ENCODE peak calls at places on chromosomes 7 and 10, in four cellular contexts. V is IMR-90, L is K562, M is GM12878. Q is an unnamed sample.
A peak's percentile ranks its signal among the peaks of the same experiment; 100 is the strongest.

GRCh38 chr10:86083206-86083605 is 283.4 kb downstream of the GRID1 start:
- DNase-seq in L (no peak), V (no peak), M (no peak), Q (no peak)

GRCh38 chr7:101598422-101598957 is 30.6 kb downstream of the MYL10 start:
- DNase-seq in V (no peak), L (no peak), M (no peak), Q (no peak)

GRCh38 chr7:118158766-118159165 is 25.2 kb upstream of the LSM8 start:
- DNase-seq in M (no peak), V (no peak), L (no peak), Q (no peak)

GRCh38 chr7:29878081-29878688 is 71.9 kb downstream of the WIPF3 start:
- DNase-seq in V (peak; percentile 46), M (no peak), L (peak; percentile 39), Q (peak; percentile 46)

GRCh38 chr7:32524631-32525030 is 29.3 kb downstream of the AVL9 start:
- DNase-seq in M (no peak), L (no peak), V (no peak), Q (no peak)

GRCh38 chr7:94529516-94529915 is 19.9 kb downstream of the CASD1 start:
- DNase-seq in V (peak; percentile 43), L (no peak), M (no peak), Q (no peak)

GRCh38 chr7:585229-585711 is 65.6 kb upstream of the PDGFA start:
- DNase-seq in L (peak; percentile 86), M (peak; percentile 43), V (no peak), Q (no peak)

GRCh38 chr10:116779076-116779687 is 36.8 kb upstream of the HSPA12A start:
- DNase-seq in M (no peak), V (peak; percentile 57), L (no peak), Q (no peak)

GRCh38 chr7:102836206-102836938 is 76.4 kb upstream of the LRRC17 start:
- DNase-seq in M (no peak), V (peak; percentile 95), L (no peak), Q (peak; percentile 26)

GRCh38 chr10:43384252-43385221 is 13.1 kb downstream of the FXYD4 start:
- DNase-seq in L (no peak), M (no peak), V (no peak), Q (peak; percentile 21)

GRCh38 chr10:111209666-111210065 is 132.8 kb downstream of the ADRA2A start:
- DNase-seq in L (no peak), V (no peak), M (no peak), Q (no peak)

GRCh38 chr7:38316733-38317360 is 43.4 kb upstream of the TARP start:
- DNase-seq in V (peak; percentile 27), M (no peak), L (no peak), Q (no peak)

GRCh38 chr10:114362831-114363355 is 41.4 kb downstream of the AFAP1L2 start:
- DNase-seq in V (no peak), M (no peak), L (no peak), Q (no peak)

GRCh38 chr7:155440018-155440410 is 17.9 kb upstream of the EN2 start:
- DNase-seq in L (no peak), V (no peak), M (no peak), Q (no peak)

GRCh38 chr7:111587126-111587525 is 24.8 kb upstream of the IMMP2L start:
- DNase-seq in M (no peak), L (no peak), V (no peak), Q (no peak)

GRCh38 chr7:93719546-93719945 is 145.0 kb upstream of the CALCR start:
- DNase-seq in V (peak; percentile 34), L (peak; percentile 24), M (no peak), Q (peak; percentile 11)

GRCh38 chr10:105241254-105241653 is 600.2 kb downstream of the SORCS3 start:
- DNase-seq in M (no peak), L (no peak), V (no peak), Q (no peak)

GRCh38 chr10:123445336-123445735 is 220.8 kb upstream of the GPR26 start:
- DNase-seq in L (no peak), M (no peak), V (no peak), Q (no peak)

GRCh38 chr7:72805526-72806494 is 22.2 kb downstream of the TYW1B start:
- DNase-seq in M (no peak), V (peak; percentile 82), L (peak; percentile 93), Q (no peak)

GRCh38 chr10:49743464-49744075 is 18.6 kb downstream of the OGDHL start:
- DNase-seq in M (no peak), L (no peak), V (no peak), Q (no peak)

GRCh38 chr10:13241613-13242012 is 7.4 kb upstream of the UCMA start:
- DNase-seq in M (no peak), V (no peak), L (no peak), Q (no peak)

DNA sequence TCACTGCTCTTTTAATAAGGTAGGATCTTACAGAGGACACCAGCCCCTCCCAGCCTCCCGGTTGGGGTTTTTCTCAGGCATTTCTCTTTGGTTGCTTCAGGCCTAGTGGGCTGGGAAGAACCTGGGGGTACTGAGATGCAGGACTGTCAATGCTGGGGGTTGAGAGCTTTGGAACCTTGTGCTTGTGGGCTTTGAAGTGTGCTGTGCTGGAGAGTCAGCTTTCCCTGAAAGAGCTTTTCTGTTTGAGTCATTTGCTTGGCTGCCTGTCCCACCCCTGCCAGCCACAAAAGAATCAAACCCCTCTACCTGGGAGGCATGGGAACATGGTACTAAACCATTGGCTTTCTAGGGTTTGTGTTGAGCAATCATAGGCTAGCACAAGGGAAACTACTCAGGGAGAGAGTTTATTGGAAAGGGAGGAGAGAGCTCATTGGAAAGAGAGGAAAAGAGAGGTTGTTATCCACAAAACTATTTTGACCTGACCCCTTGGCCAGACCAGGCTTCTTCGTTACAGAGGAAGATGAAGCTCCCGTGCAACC is 1.4 kb downstream of the SCD start:
- DNase-seq in V (no peak), M (no peak), L (no peak), Q (no peak)
- TF ChIP-seq ELK1 in V (no peak), M (no peak), L (no peak), Q (no peak)

GRCh38 chr7:152969839-152970238 is 210.3 kb downstream of the ACTR3B start:
- DNase-seq in V (no peak), L (no peak), M (no peak), Q (no peak)
- TF ChIP-seq ELK1 in V (no peak), L (no peak), M (no peak), Q (no peak)

DNA sequence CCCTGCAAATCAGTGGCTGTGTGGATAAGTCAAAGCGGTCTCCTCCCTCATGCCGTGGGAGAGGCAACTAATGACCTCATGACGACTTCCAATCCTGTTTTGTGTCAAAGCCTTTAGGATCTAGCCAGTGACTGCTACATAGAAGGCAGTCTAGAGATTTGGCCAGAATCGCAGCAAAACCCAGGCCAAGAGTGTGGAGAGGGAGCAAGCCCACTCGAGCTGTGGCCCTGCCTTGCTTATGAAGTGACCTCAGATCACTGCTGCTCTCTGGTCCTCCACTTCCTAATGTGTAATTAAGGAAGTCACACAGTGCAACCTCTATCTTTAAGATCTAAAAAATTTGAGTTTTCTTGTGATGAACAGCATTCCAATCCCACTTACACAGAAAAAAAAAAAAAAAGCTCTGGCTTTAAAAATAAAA is 296.7 kb upstream of the KLF6 start:
- DNase-seq in V (no peak), L (no peak), M (no peak), Q (no peak)
- TF ChIP-seq ELK1 in V (no peak), L (no peak), M (no peak), Q (no peak)

DNA sequence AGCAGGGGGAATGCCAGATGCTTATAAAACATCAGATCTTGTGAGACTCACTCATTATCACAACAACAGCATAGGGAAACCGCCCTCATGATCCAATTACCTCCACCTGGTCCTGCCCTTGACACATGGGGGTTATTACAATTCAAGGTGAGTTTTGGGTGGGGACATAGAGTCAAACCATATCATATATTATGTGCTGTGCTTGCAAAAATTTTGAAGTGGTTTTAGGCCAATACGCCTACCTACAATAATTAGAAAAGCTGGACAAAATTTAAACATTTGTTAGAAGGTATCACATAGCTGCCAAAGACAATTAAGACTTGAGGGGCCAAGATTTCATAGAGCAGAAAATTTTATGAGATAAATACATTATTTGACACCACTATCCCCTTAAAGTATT is 29.5 kb downstream of the NPSR1 start:
- DNase-seq in L (no peak), V (no peak), M (no peak), Q (no peak)
- TF ChIP-seq ELK1 in L (no peak), V (no peak), M (no peak), Q (no peak)

GRCh38 chr7:17530741-17531417 is 232.4 kb downstream of the AHR start:
- DNase-seq in L (peak; percentile 3), V (peak; percentile 15), M (peak; percentile 19), Q (no peak)
- TF ChIP-seq ELK1 in L (no peak), V (no peak), M (no peak), Q (no peak)

GRCh38 chr7:148095066-148095465 is 495.5 kb upstream of the C7orf33 start:
- DNase-seq in V (no peak), L (no peak), M (no peak), Q (no peak)
- TF ChIP-seq ELK1 in V (no peak), L (no peak), M (no peak), Q (no peak)

DNA sequence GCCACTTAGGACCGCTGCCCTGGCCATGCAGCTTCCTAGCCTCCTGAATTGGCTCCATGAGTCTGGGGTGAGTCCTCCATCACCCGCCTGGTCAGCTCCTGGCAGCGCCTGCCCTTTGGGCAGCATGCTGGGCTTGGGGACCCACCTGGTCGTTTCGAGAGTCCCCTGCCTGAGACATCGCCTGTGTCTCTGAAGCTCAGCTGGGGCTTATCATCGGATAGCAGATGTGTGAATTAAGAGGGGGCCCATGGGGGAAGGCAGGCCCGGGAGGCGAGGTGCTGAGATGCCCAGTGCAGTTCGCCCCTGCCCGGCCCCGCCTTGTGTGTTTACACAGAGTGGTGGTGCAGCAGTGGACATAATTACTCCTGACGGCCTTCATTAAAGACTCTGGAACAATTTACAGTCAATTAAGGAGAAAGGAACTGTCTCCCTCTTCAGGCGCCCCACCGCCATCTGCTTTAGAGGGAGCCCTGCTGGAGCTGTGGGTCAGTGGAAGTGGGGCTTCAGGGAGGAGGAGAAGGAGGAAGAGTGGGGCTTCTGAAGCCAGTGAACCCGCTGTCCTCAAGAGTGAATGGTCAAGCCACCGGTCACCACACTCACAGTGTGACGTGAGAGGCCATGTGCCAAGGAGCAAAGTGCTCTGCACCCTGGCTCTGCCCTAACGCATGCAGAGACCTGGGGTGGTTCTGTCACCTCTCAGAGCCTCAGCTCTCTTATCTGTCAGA is 65.4 kb downstream of the CDH23 start:
- DNase-seq in L (no peak), M (no peak), V (no peak), Q (no peak)
- TF ChIP-seq ELK1 in L (no peak), M (no peak), V (no peak), Q (no peak)